ENCODE peak calls at places on chromosomes 3 and 15, in seven cellular contexts. One of them, this sample, is unnamed.

GRCh38 chr15:82807920-82808633 is 1.4 kb upstream of the WHAMM start:
- DNase-seq in prostate gland: no peak
- DNase-seq in PC-3: no peak
- DNase-seq in cardiac fibroblast: no peak
- DNase-seq in kidney: no peak
- DNase-seq in ovary: no peak
- DNase-seq in brain microvascular endothelial cell: no peak
- DNase-seq in this sample: no peak

GRCh38 chr15:96344706-96345559 is 14.4 kb downstream of the NR2F2 start:
- DNase-seq in cardiac fibroblast: no peak
- DNase-seq in ovary: peak
- DNase-seq in prostate gland: no peak
- DNase-seq in kidney: peak
- DNase-seq in brain microvascular endothelial cell: peak
- DNase-seq in PC-3: no peak
- DNase-seq in this sample: peak

GRCh38 chr15:60973637-60974415 is 255.3 kb downstream of the RORA start:
- DNase-seq in PC-3: peak
- DNase-seq in brain microvascular endothelial cell: peak
- DNase-seq in kidney: no peak
- DNase-seq in ovary: no peak
- DNase-seq in cardiac fibroblast: peak
- DNase-seq in prostate gland: no peak
- DNase-seq in this sample: no peak

GRCh38 chr15:86854186-86854585 is 774.5 kb downstream of the AGBL1 start:
- DNase-seq in brain microvascular endothelial cell: no peak
- DNase-seq in cardiac fibroblast: no peak
- DNase-seq in ovary: no peak
- DNase-seq in PC-3: no peak
- DNase-seq in prostate gland: no peak
- DNase-seq in kidney: no peak
- DNase-seq in this sample: no peak

GRCh38 chr3:15779111-15779510 is 18.7 kb downstream of the ANKRD28 start:
- DNase-seq in prostate gland: no peak
- DNase-seq in kidney: no peak
- DNase-seq in ovary: no peak
- DNase-seq in PC-3: no peak
- DNase-seq in brain microvascular endothelial cell: no peak
- DNase-seq in cardiac fibroblast: no peak
- DNase-seq in this sample: no peak

GRCh38 chr3:10374311-10374710 is 53.4 kb upstream of the SEC13 start:
- DNase-seq in kidney: no peak
- DNase-seq in brain microvascular endothelial cell: no peak
- DNase-seq in ovary: no peak
- DNase-seq in prostate gland: no peak
- DNase-seq in PC-3: no peak
- DNase-seq in cardiac fibroblast: no peak
- DNase-seq in this sample: no peak

GRCh38 chr3:130900959-130901358 is 7.1 kb downstream of the ATP2C1 start:
- DNase-seq in ovary: no peak
- DNase-seq in prostate gland: no peak
- DNase-seq in PC-3: no peak
- DNase-seq in brain microvascular endothelial cell: no peak
- DNase-seq in cardiac fibroblast: no peak
- DNase-seq in kidney: no peak
- DNase-seq in this sample: no peak

GRCh38 chr3:107999215-107999775 is 91.5 kb downstream of the CD47 start:
- DNase-seq in PC-3: peak
- DNase-seq in ovary: no peak
- DNase-seq in prostate gland: no peak
- DNase-seq in brain microvascular endothelial cell: no peak
- DNase-seq in cardiac fibroblast: no peak
- DNase-seq in kidney: no peak
- DNase-seq in this sample: no peak

GRCh38 chr15:67746022-67746421 is 79.3 kb upstream of the SKOR1 start:
- DNase-seq in ovary: no peak
- DNase-seq in kidney: no peak
- DNase-seq in PC-3: no peak
- DNase-seq in cardiac fibroblast: peak
- DNase-seq in brain microvascular endothelial cell: no peak
- DNase-seq in prostate gland: no peak
- DNase-seq in this sample: no peak

GRCh38 chr15:90839187-90840071 is 29.0 kb upstream of the FURIN start:
- DNase-seq in brain microvascular endothelial cell: no peak
- DNase-seq in PC-3: no peak
- DNase-seq in prostate gland: peak
- DNase-seq in cardiac fibroblast: peak
- DNase-seq in kidney: no peak
- DNase-seq in ovary: no peak
- DNase-seq in this sample: no peak

GRCh38 chr3:128650096-128651050 is at the start of gene RPN1:
- DNase-seq in kidney: peak
- DNase-seq in prostate gland: peak
- DNase-seq in brain microvascular endothelial cell: peak
- DNase-seq in cardiac fibroblast: peak
- DNase-seq in PC-3: peak
- DNase-seq in ovary: peak
- DNase-seq in this sample: peak

GRCh38 chr3:66476852-66477381 is 23.9 kb downstream of the LRIG1 start:
- DNase-seq in prostate gland: no peak
- DNase-seq in kidney: no peak
- DNase-seq in brain microvascular endothelial cell: no peak
- DNase-seq in ovary: no peak
- DNase-seq in cardiac fibroblast: no peak
- DNase-seq in PC-3: no peak
- DNase-seq in this sample: no peak

GRCh38 chr3:29649815-29650547 is 369.1 kb downstream of the RBMS3 start:
- DNase-seq in kidney: no peak
- DNase-seq in PC-3: peak
- DNase-seq in prostate gland: no peak
- DNase-seq in ovary: no peak
- DNase-seq in brain microvascular endothelial cell: peak
- DNase-seq in cardiac fibroblast: peak
- DNase-seq in this sample: no peak

GRCh38 chr15:71357357-71357756 is 242.1 kb downstream of the THSD4 start:
- DNase-seq in cardiac fibroblast: peak
- DNase-seq in kidney: no peak
- DNase-seq in prostate gland: peak
- DNase-seq in ovary: no peak
- DNase-seq in brain microvascular endothelial cell: no peak
- DNase-seq in PC-3: no peak
- DNase-seq in this sample: no peak

GRCh38 chr3:42072583-42072924 is 18.6 kb upstream of the TRAK1 start:
- DNase-seq in cardiac fibroblast: no peak
- DNase-seq in ovary: no peak
- DNase-seq in PC-3: no peak
- DNase-seq in brain microvascular endothelial cell: no peak
- DNase-seq in kidney: no peak
- DNase-seq in prostate gland: no peak
- DNase-seq in this sample: no peak

GRCh38 chr3:42070089-42070885 is 20.9 kb upstream of the TRAK1 start:
- DNase-seq in cardiac fibroblast: no peak
- DNase-seq in kidney: no peak
- DNase-seq in PC-3: peak
- DNase-seq in ovary: no peak
- DNase-seq in prostate gland: no peak
- DNase-seq in brain microvascular endothelial cell: no peak
- DNase-seq in this sample: no peak

GRCh38 chr3:42071720-42072582 is 19.2 kb upstream of the TRAK1 start:
- DNase-seq in kidney: peak
- DNase-seq in brain microvascular endothelial cell: peak
- DNase-seq in ovary: peak
- DNase-seq in cardiac fibroblast: peak
- DNase-seq in prostate gland: peak
- DNase-seq in PC-3: peak
- DNase-seq in this sample: peak

GRCh38 chr3:42068303-42069088 is 22.7 kb upstream of the TRAK1 start:
- DNase-seq in prostate gland: no peak
- DNase-seq in ovary: no peak
- DNase-seq in kidney: no peak
- DNase-seq in brain microvascular endothelial cell: no peak
- DNase-seq in cardiac fibroblast: no peak
- DNase-seq in PC-3: no peak
- DNase-seq in this sample: no peak

DNA sequence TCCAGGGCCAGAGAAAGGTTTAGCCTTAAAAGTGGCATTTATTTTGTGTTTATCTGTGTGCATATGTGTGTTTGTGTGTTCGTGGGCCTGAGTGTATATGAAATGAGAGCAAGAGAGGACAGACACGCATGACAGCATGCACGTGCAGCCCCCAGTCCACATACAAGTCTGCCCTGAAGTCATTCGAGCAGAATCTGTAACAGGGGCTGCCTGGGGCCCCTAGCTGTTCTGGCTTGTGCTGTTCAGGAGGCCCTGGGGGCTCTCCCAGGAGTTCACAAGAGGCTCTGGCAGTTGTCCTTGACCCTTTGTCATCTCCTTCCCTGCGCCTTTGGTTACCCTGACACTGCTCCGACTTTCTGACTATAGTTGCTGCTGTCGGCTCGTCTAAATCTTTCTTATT is 18.2 kb upstream of the TRAK1 start:
- DNase-seq in prostate gland: no peak
- DNase-seq in cardiac fibroblast: no peak
- DNase-seq in PC-3: no peak
- DNase-seq in brain microvascular endothelial cell: no peak
- DNase-seq in kidney: no peak
- DNase-seq in ovary: no peak
- DNase-seq in this sample: no peak
- H3K4me3 ChIP-seq in prostate gland: no peak
- H3K4me3 ChIP-seq in cardiac fibroblast: no peak
- H3K4me3 ChIP-seq in PC-3: no peak
- H3K4me3 ChIP-seq in brain microvascular endothelial cell: no peak
- H3K4me3 ChIP-seq in kidney: peak
- H3K4me3 ChIP-seq in ovary: no peak
- H3K4me3 ChIP-seq in this sample: peak

DNA sequence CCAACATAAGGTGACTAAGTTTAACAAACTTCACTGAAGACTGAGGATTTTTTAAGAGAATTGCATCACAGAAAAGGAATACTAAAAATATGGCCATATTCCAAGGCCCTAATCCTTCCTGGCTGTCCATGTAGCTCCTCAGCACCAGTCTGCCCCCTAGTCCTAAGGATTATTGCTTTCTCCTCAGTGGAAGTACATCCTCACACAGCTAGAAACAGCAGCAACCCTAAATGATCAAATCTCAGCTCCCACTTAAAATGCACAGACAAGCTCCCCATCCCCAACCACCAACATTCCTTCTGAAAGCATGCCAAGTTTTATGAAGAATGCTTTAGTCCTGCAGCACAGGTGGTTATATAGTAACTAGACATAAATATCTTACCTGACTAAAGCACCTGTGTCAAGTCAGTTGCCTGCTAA is 14.7 kb downstream of the ST3GAL6 start:
- DNase-seq in prostate gland: no peak
- DNase-seq in ovary: no peak
- DNase-seq in PC-3: peak
- DNase-seq in cardiac fibroblast: peak
- DNase-seq in kidney: no peak
- DNase-seq in brain microvascular endothelial cell: no peak
- DNase-seq in this sample: no peak
- TF ChIP-seq CTCF in prostate gland: no peak
- TF ChIP-seq CTCF in ovary: no peak
- TF ChIP-seq CTCF in PC-3: peak
- TF ChIP-seq CTCF in cardiac fibroblast: no peak
- TF ChIP-seq CTCF in kidney: no peak
- TF ChIP-seq CTCF in brain microvascular endothelial cell: peak
- TF ChIP-seq CTCF in this sample: no peak

GRCh38 chr3:125050486-125051172 is 5.2 kb downstream of the HEG1 start:
- DNase-seq in PC-3: no peak
- DNase-seq in prostate gland: no peak
- DNase-seq in cardiac fibroblast: no peak
- DNase-seq in kidney: no peak
- DNase-seq in brain microvascular endothelial cell: no peak
- DNase-seq in ovary: no peak
- DNase-seq in this sample: no peak
- H3K4me3 ChIP-seq in PC-3: no peak
- H3K4me3 ChIP-seq in prostate gland: no peak
- H3K4me3 ChIP-seq in cardiac fibroblast: no peak
- H3K4me3 ChIP-seq in kidney: no peak
- H3K4me3 ChIP-seq in brain microvascular endothelial cell: no peak
- H3K4me3 ChIP-seq in ovary: no peak
- H3K4me3 ChIP-seq in this sample: no peak

GRCh38 chr3:88661433-88661824 is 446.0 kb upstream of the EPHA3 start:
- DNase-seq in brain microvascular endothelial cell: no peak
- DNase-seq in prostate gland: no peak
- DNase-seq in kidney: no peak
- DNase-seq in ovary: no peak
- DNase-seq in cardiac fibroblast: no peak
- DNase-seq in PC-3: no peak
- DNase-seq in this sample: no peak
- TF ChIP-seq CTCF in brain microvascular endothelial cell: no peak
- TF ChIP-seq CTCF in prostate gland: no peak
- TF ChIP-seq CTCF in kidney: no peak
- TF ChIP-seq CTCF in ovary: no peak
- TF ChIP-seq CTCF in cardiac fibroblast: no peak
- TF ChIP-seq CTCF in PC-3: no peak
- TF ChIP-seq CTCF in this sample: no peak

DNA sequence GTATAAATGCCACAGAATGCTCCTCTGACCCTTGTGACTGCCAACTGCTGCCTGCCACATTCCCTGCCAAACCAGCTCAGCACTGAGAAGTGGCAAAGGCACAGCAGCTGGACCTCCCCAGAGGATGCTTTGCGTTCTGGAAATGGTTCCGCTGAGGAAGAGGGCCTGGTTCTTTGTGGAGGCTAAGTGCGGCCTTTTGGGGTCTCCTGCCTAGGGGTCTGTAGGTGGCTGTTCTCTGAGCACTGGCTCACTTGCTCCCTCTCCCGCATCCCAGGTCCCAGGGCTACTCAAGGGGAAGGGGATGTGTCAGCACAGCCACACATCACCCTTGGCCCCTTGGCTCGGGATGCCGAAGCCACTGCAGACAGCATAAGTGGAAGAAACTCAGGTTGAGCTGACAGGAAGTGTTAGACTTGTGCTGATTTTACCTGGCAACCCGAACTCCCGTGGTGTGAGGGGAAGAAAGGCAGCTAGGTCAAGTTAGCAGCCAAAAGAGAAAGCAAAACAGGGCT is 56.8 kb upstream of the POMGNT2 start:
- DNase-seq in cardiac fibroblast: no peak
- DNase-seq in brain microvascular endothelial cell: no peak
- DNase-seq in kidney: no peak
- DNase-seq in prostate gland: no peak
- DNase-seq in PC-3: no peak
- DNase-seq in ovary: no peak
- DNase-seq in this sample: no peak
- H3K4me3 ChIP-seq in cardiac fibroblast: no peak
- H3K4me3 ChIP-seq in brain microvascular endothelial cell: no peak
- H3K4me3 ChIP-seq in kidney: peak
- H3K4me3 ChIP-seq in prostate gland: no peak
- H3K4me3 ChIP-seq in PC-3: no peak
- H3K4me3 ChIP-seq in ovary: no peak
- H3K4me3 ChIP-seq in this sample: no peak